ENCODE peak calls at places on chromosomes 2 and 18, in four cellular contexts. J, E, K and L are unnamed samples.

GRCh38 chr2:215657844-215658243 is 222.0 kb upstream of the FN1 start:
- DNase-seq in J (no peak), E (peak), K (no peak), L (no peak)

GRCh38 chr2:208174144-208174543 is 10.8 kb upstream of the CRYGA start:
- DNase-seq in J (no peak), E (no peak), K (no peak), L (no peak)

GRCh38 chr2:64946737-64947090 is 42.5 kb upstream of the SLC1A4 start:
- DNase-seq in E (no peak), K (no peak), J (no peak), L (no peak)

GRCh38 chr2:66929632-66930385 is 467.3 kb upstream of the ETAA1 start:
- DNase-seq in K (no peak), E (peak), J (peak), L (no peak)

GRCh38 chr2:3022841-3023372 is 354.7 kb downstream of the EIPR1 start:
- DNase-seq in K (no peak), E (no peak), J (no peak), L (no peak)

GRCh38 chr2:191061381-191061982 is 47.5 kb upstream of the STAT1 start:
- DNase-seq in J (no peak), E (no peak), K (no peak), L (no peak)

GRCh38 chr2:218166791-218167190 is at the start of gene CXCR1:
- DNase-seq in E (no peak), J (no peak), K (no peak), L (no peak)

GRCh38 chr2:128499367-128500135 is 180.9 kb upstream of the HS6ST1 start:
- DNase-seq in K (no peak), E (no peak), J (peak), L (no peak)

GRCh38 chr2:18907508-18907907 is 318.1 kb upstream of the NT5C1B start:
- DNase-seq in E (no peak), K (no peak), J (no peak), L (no peak)

GRCh38 chr18:13831864-13832508 is 8.0 kb downstream of the MC5R start:
- DNase-seq in E (no peak), K (peak), J (no peak), L (no peak)

GRCh38 chr2:109049022-109049421 is 60.0 kb upstream of the EDAR start:
- DNase-seq in K (no peak), J (no peak), E (no peak), L (no peak)

GRCh38 chr18:4292696-4293095 is 162.4 kb downstream of the DLGAP1 start:
- DNase-seq in K (no peak), J (no peak), E (no peak), L (no peak)

GRCh38 chr2:207142461-207142860 is 23.3 kb downstream of the KLF7 start:
- DNase-seq in K (no peak), J (no peak), E (no peak), L (peak)

GRCh38 chr2:63049291-63050185 is 1.1 kb upstream of the OTX1 start:
- DNase-seq in E (no peak), K (peak), J (peak), L (peak)

GRCh38 chr2:5042666-5043440 is 649.3 kb upstream of the SOX11 start:
- DNase-seq in J (no peak), K (no peak), E (no peak), L (no peak)

GRCh38 chr2:48829569-48829968 is 74.0 kb upstream of the LHCGR start:
- DNase-seq in J (no peak), E (no peak), K (no peak), L (no peak)

GRCh38 chr18:59719533-59720325 is 22.5 kb upstream of the CCBE1 start:
- DNase-seq in E (peak), K (no peak), J (no peak), L (no peak)

GRCh38 chr2:155062250-155062985 is 363.9 kb downstream of the KCNJ3 start:
- DNase-seq in J (no peak), E (no peak), K (no peak), L (no peak)

GRCh38 chr18:31563778-31564177 is 27.9 kb upstream of the TTR start:
- DNase-seq in E (no peak), J (no peak), K (no peak), L (peak)

GRCh38 chr2:110807520-110807919 is 75.1 kb downstream of the ACOXL start:
- DNase-seq in E (peak), K (no peak), J (no peak), L (peak)

GRCh38 chr2:36597003-36597531 is 901 bp downstream of the FEZ2 start:
- DNase-seq in K (no peak), J (no peak), E (no peak), L (no peak)

GRCh38 chr2:113390133-113390849 is 47.2 kb upstream of the ZNG1B start:
- DNase-seq in K (no peak), E (peak), J (no peak), L (no peak)

GRCh38 chr18:63917831-63918230 is 10.1 kb downstream of the SERPINB10 start:
- DNase-seq in J (no peak), E (no peak), K (no peak), L (no peak)

GRCh38 chr2:218404351-218405145 is 4.9 kb downstream of the CTDSP1 start:
- DNase-seq in E (no peak), K (no peak), J (no peak), L (no peak)

GRCh38 chr2:206443735-206444527 is 599 bp downstream of the ADAM23 start:
- DNase-seq in J (no peak), E (no peak), K (peak), L (no peak)

GRCh38 chr2:70937866-70938579 is 2.3 kb downstream of the ATP6V1B1 start:
- DNase-seq in J (peak), K (no peak), E (no peak), L (no peak)

GRCh38 chr2:158714420-158714819 is 80.7 kb upstream of the DAPL1 start:
- DNase-seq in E (no peak), J (no peak), K (no peak), L (no peak)

GRCh38 chr2:85605406-85606115 is 3.1 kb upstream of the TMEM150A start:
- DNase-seq in E (peak), K (no peak), J (peak), L (no peak)

GRCh38 chr2:66578067-66578852 is 143.3 kb downstream of the MEIS1 start:
- DNase-seq in K (no peak), E (no peak), J (peak), L (no peak)

GRCh38 chr2:204840504-204840903 is 295.2 kb downstream of the PARD3B start:
- DNase-seq in K (no peak), E (no peak), J (no peak), L (no peak)

GRCh38 chr2:217151509-217152206 is 291.8 kb upstream of the TNP1 start:
- DNase-seq in E (no peak), J (no peak), K (no peak), L (peak)